ENCODE peak calls at places on chromosomes 13 and 19, in four cellular contexts. L is K562, I is HepG2, V is H1. D is an unnamed sample.

GRCh38 chr19:53365899-53366493 is 491 bp downstream of the ZNF525 start:
- DNase-seq in L (peak), I (peak), V (no peak), D (no peak)

GRCh38 chr13:37531054-37531453 is 67.5 kb downstream of the POSTN start:
- DNase-seq in L (no peak), I (no peak), V (no peak), D (no peak)

GRCh38 chr13:36848228-36848982 is 29.4 kb downstream of the RFXAP start:
- DNase-seq in L (peak), I (no peak), V (no peak), D (no peak)

GRCh38 chr13:98507060-98507797 is 69.7 kb downstream of the STK24 start:
- DNase-seq in L (peak), I (peak), V (peak), D (no peak)

GRCh38 chr19:50434525-50434924 is 1.8 kb downstream of the MYBPC2 start:
- DNase-seq in L (peak), I (no peak), V (no peak), D (no peak)

GRCh38 chr19:944171-944567 is 18.3 kb downstream of the ARID3A start:
- DNase-seq in L (peak), I (no peak), V (no peak), D (no peak)

GRCh38 chr13:104843328-104843727 is 1692.1 kb downstream of the EFNB2 start:
- DNase-seq in L (no peak), I (no peak), V (no peak), D (no peak)

GRCh38 chr13:36549771-36550170 is 117.5 kb downstream of the CCNA1 start:
- DNase-seq in L (no peak), I (no peak), V (no peak), D (no peak)

GRCh38 chr19:10419646-10420443 is 493 bp upstream of the PDE4A start:
- DNase-seq in L (peak), I (no peak), V (peak), D (no peak)

GRCh38 chr13:57409121-57409520 is 222.4 kb upstream of the PCDH17 start:
- DNase-seq in L (no peak), I (no peak), V (no peak), D (no peak)

GRCh38 chr19:43425567-43426392 is 11.1 kb downstream of the TEX101 start:
- DNase-seq in L (no peak), I (no peak), V (no peak), D (no peak)

GRCh38 chr13:102203718-102204117 is 198.1 kb downstream of the FGF14 start:
- DNase-seq in L (no peak), I (no peak), V (no peak), D (no peak)
- TF ChIP-seq GABPA in L (no peak), I (no peak), V (no peak), D (no peak)

DNA sequence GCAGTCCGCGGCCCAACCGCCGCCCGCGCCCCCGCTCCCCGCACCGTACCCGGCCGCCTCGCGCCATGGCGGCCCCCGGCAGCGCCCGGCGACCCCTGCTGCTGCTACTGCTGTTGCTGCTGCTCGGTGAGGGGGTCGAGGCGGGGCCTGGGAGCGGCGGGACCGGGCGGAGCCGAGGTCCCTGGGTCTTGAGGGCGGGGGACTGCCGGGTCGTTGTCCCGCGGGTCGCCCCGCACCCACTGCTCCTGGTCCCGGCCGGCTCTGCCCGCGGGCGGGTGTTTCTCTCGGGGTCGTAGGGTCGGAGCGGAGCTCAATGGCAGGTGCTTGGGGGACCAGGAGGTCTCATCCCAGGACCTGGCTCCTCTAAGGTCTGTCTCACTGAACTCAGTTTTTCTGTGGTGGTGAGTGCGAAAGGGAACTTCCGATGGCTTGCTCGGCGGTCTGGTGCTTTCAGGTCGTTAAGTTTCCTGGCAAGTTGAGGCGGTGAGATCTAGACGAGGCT is 382 bp downstream of the LAMP1 start:
- DNase-seq in L (peak), I (no peak), V (no peak), D (no peak)
- TF ChIP-seq POLR2A in L (no peak), I (no peak), V (no peak), D (peak)

DNA sequence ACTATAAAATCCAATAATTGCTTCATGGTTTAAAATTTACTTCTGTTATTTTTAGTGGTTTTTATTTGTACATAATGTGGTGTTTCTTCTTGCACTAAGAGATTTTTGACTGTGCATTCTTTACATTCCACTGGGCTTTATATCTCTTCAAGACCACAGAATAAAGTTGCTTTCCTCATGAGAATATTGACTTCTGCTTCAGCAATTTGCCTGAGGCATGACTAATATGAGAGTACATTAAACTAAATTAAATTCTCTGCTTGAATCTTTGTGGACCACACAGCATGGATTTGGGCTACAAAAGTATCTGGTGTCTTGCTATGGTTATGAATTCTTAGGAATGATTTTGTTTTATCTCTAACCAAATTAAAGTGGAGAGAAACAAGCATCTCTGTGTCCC is 1463.4 kb upstream of the PCDH20 start:
- DNase-seq in L (no peak), I (no peak), V (no peak), D (no peak)
- TF ChIP-seq GABPA in L (no peak), I (no peak), V (no peak), D (no peak)

GRCh38 chr19:8610041-8610927 is at the start of gene ADAMTS10:
- DNase-seq in L (peak), I (no peak), V (no peak), D (no peak)

GRCh38 chr19:8611890-8612806 is 1.6 kb upstream of the ADAMTS10 start:
- DNase-seq in L (no peak), I (no peak), V (peak), D (no peak)

GRCh38 chr19:8610928-8611284 is 391 bp upstream of the ADAMTS10 start:
- DNase-seq in L (no peak), I (no peak), V (no peak), D (no peak)

GRCh38 chr19:8612807-8613171 is 2.3 kb upstream of the ADAMTS10 start:
- DNase-seq in L (no peak), I (no peak), V (no peak), D (no peak)

DNA sequence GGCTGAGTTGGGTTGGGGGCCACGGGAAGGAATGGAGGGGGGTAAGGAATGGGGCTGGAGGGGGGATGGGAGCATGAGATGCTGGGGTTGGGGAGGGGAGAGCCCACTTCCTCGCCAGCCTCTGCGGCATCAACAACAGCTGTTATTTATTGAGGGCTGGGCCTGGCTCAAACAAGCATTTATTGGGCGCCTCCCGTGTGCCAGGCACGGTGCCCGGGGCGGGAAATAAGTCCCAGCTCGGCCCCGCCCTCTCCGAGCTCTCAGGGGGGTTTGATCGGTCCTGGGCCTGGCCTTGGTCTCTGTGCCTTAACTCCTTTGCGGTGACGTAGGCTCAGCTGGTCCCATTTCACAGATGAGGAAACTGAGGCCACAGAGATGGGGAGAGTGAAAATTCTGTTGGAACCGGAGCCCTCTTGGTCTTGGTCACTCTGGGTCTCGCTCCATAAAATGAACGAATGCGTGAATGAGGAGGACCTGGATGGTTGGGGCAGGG is 922 bp upstream of the ADAMTS10 start:
- DNase-seq in L (no peak), I (no peak), V (no peak), D (no peak)
- TF ChIP-seq POLR2A in L (no peak), I (no peak), V (no peak), D (no peak)

GRCh38 chr19:29715695-29716581 is 877 bp upstream of the C19orf12 start:
- DNase-seq in L (no peak), I (peak), V (no peak), D (no peak)
- TF ChIP-seq GABPA in L (no peak), I (no peak), V (no peak), D (no peak)

GRCh38 chr13:110233682-110234280 is 73.2 kb downstream of the COL4A1 start:
- DNase-seq in L (no peak), I (no peak), V (no peak), D (no peak)
- TF ChIP-seq POLR2A in L (no peak), I (no peak), V (no peak), D (no peak)

DNA sequence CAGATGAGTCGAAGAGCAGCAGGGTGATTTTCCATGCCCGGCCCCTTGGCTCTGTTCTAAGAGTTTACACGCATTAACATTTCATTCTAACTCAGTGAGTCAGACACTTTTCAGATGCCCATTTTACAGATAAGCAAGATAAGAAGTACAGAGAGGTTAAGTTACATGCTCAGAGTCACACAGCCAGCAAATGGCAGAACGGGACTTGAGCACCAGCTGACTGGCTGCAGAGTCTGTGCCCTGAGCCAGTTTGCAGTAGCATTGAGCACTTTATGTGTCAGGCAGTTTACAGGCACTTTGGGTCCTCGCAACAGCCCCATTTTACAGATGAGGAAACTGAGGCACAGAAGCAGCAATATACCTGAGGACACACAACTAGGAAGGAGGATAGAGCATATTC is 19.0 kb downstream of the CCDC8 start:
- DNase-seq in L (no peak), I (no peak), V (no peak), D (no peak)
- TF ChIP-seq GABPA in L (no peak), I (no peak), V (no peak), D (no peak)

GRCh38 chr13:46097663-46098062 is 7.2 kb downstream of the CPB2 start:
- DNase-seq in L (no peak), I (no peak), V (no peak), D (no peak)

GRCh38 chr13:46101002-46101401 is 3.8 kb downstream of the CPB2 start:
- DNase-seq in L (no peak), I (no peak), V (no peak), D (no peak)

GRCh38 chr13:46094478-46094877 is 10.4 kb downstream of the CPB2 start:
- DNase-seq in L (no peak), I (no peak), V (no peak), D (no peak)

GRCh38 chr13:46100191-46100877 is 4.5 kb downstream of the CPB2 start:
- DNase-seq in L (peak), I (no peak), V (no peak), D (no peak)

GRCh38 chr13:46097015-46097414 is 7.8 kb downstream of the CPB2 start:
- DNase-seq in L (no peak), I (no peak), V (no peak), D (no peak)
- TF ChIP-seq POLR2A in L (no peak), I (no peak), V (no peak), D (no peak)

GRCh38 chr13:30148791-30149190 is 158.6 kb downstream of the KATNAL1 start:
- DNase-seq in L (no peak), I (no peak), V (no peak), D (no peak)

GRCh38 chr13:30147380-30147779 is 160.0 kb downstream of the KATNAL1 start:
- DNase-seq in L (no peak), I (no peak), V (no peak), D (no peak)

GRCh38 chr13:30145709-30146367 is 161.5 kb downstream of the KATNAL1 start:
- DNase-seq in L (no peak), I (no peak), V (no peak), D (peak)

GRCh38 chr13:30149248-30149647 is 158.1 kb downstream of the KATNAL1 start:
- DNase-seq in L (no peak), I (no peak), V (no peak), D (no peak)

DNA sequence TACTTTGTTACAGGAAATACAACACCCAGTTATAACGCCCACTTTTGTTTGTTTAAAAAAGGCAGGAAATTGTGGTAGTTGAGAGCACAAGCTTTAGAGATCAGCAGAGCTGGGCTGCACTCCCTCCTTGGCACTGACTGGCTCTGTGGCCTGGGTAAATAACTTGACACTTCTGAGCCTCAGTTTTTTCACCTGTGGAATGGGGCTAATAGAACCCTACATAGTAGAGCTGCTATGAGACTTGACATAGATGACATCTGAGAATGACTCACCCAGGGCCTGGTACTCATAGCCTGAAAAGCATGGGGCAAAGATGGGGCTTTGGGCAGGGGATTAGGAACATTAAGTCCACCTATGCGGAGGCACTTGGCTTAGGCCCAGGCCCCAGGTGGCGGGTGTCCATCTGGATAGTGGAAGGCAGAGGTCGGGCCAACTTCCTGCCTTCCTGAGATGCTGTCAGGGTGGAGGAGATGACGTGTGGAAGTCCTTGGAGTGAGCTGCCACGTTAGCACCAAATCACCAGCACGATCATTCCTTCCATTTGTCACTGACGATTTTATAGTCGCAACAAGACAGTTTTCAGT is 159.1 kb downstream of the KATNAL1 start:
- DNase-seq in L (no peak), I (no peak), V (no peak), D (no peak)
- TF ChIP-seq GABPA in L (no peak), I (no peak), V (no peak), D (no peak)

D was measured in GM12878.